ENCODE peak calls at places on chromosomes 5 and 9, in seven cellular contexts. M, S, D, Z, F, E and I are unnamed samples.

GRCh38 chr9:22382331-22382730 is 64.3 kb upstream of the DMRTA1 start:
- DNase-seq in M (no peak), S (no peak), D (no peak), Z (no peak), F (no peak), E (no peak), I (no peak)

GRCh38 chr5:151719228-151719861 is 32.6 kb upstream of the SPARC start:
- DNase-seq in M (no peak), S (no peak), D (peak), Z (no peak), F (no peak), E (peak), I (no peak)

GRCh38 chr5:158822099-158822498 is 277.6 kb downstream of the EBF1 start:
- DNase-seq in M (no peak), S (no peak), D (no peak), Z (no peak), F (no peak), E (no peak), I (no peak)

GRCh38 chr5:127887282-127887681 is 184.1 kb downstream of the CCDC192 start:
- DNase-seq in M (no peak), S (no peak), D (no peak), Z (no peak), F (no peak), E (no peak), I (no peak)

GRCh38 chr9:72599874-72600534 is 78.6 kb downstream of the TMC1 start:
- DNase-seq in M (no peak), S (no peak), D (no peak), Z (no peak), F (no peak), E (no peak), I (no peak)

GRCh38 chr9:114413909-114414308 is 26.1 kb upstream of the AKNA start:
- DNase-seq in M (no peak), S (no peak), D (no peak), Z (no peak), F (no peak), E (no peak), I (no peak)

GRCh38 chr5:439636-440035 is 3.3 kb upstream of the EXOC3 start:
- DNase-seq in M (no peak), S (no peak), D (no peak), Z (no peak), F (peak), E (no peak), I (peak)

GRCh38 chr9:15936316-15936869 is 383.6 kb downstream of the CCDC171 start:
- DNase-seq in M (no peak), S (no peak), D (peak), Z (no peak), F (no peak), E (no peak), I (no peak)

GRCh38 chr5:174843263-174844250 is 119.2 kb downstream of the MSX2 start:
- DNase-seq in M (no peak), S (no peak), D (peak), Z (no peak), F (no peak), E (no peak), I (no peak)

GRCh38 chr5:147921134-147921533 is 14.8 kb upstream of the C5orf46 start:
- DNase-seq in M (no peak), S (no peak), D (no peak), Z (no peak), F (no peak), E (no peak), I (no peak)

GRCh38 chr9:75108571-75108970 is 20.3 kb downstream of the OSTF1 start:
- DNase-seq in M (no peak), S (no peak), D (peak), Z (no peak), F (no peak), E (no peak), I (no peak)

GRCh38 chr9:109816490-109816889 is 36.5 kb downstream of the PALM2AKAP2 start:
- DNase-seq in M (peak), S (no peak), D (peak), Z (no peak), F (no peak), E (no peak), I (no peak)

GRCh38 chr9:90905079-90905478 is 103.5 kb downstream of the SYK start:
- DNase-seq in M (no peak), S (no peak), D (no peak), Z (no peak), F (no peak), E (no peak), I (no peak)

GRCh38 chr5:119398713-119399492 is 43.1 kb downstream of the TNFAIP8 start:
- DNase-seq in M (no peak), S (no peak), D (peak), Z (no peak), F (no peak), E (no peak), I (no peak)

GRCh38 chr5:68953151-68953884 is 140.5 kb upstream of the SLC30A5 start:
- DNase-seq in M (no peak), S (no peak), D (no peak), Z (no peak), F (no peak), E (no peak), I (no peak)

GRCh38 chr5:16849181-16849580 is 86.9 kb downstream of the MYO10 start:
- DNase-seq in M (no peak), S (no peak), D (no peak), Z (no peak), F (no peak), E (no peak), I (no peak)

GRCh38 chr5:106321242-106321641 is 1349.5 kb downstream of the EFNA5 start:
- DNase-seq in M (no peak), S (no peak), D (no peak), Z (no peak), F (no peak), E (no peak), I (no peak)

GRCh38 chr9:1878817-1879216 is 136.3 kb upstream of the SMARCA2 start:
- DNase-seq in M (no peak), S (no peak), D (no peak), Z (no peak), F (no peak), E (no peak), I (no peak)

GRCh38 chr5:98767563-98767962 is 5.9 kb upstream of the RGMB start:
- DNase-seq in M (no peak), S (no peak), D (no peak), Z (no peak), F (no peak), E (no peak), I (no peak)

GRCh38 chr5:38463634-38464521 is 92.6 kb downstream of the LIFR start:
- DNase-seq in M (peak), S (peak), D (no peak), Z (no peak), F (peak), E (no peak), I (no peak)

GRCh38 chr9:91187311-91187964 is 174.3 kb downstream of the AUH start:
- DNase-seq in M (no peak), S (no peak), D (no peak), Z (no peak), F (no peak), E (no peak), I (no peak)

GRCh38 chr9:105921057-105921721 is 226.8 kb downstream of the TMEM38B start:
- DNase-seq in M (no peak), S (no peak), D (no peak), Z (no peak), F (no peak), E (no peak), I (no peak)

GRCh38 chr9:123867034-123867433 is 62.9 kb downstream of the DENND1A start:
- DNase-seq in M (no peak), S (no peak), D (no peak), Z (peak), F (no peak), E (no peak), I (no peak)

GRCh38 chr9:105127863-105128220 is 116.6 kb upstream of the SLC44A1 start:
- DNase-seq in M (no peak), S (no peak), D (no peak), Z (no peak), F (no peak), E (peak), I (no peak)

GRCh38 chr5:172640822-172641358 is at the start of gene NEURL1B:
- DNase-seq in M (no peak), S (no peak), D (peak), Z (peak), F (peak), E (peak), I (peak)

GRCh38 chr5:10194083-10194482 is 55.6 kb downstream of the ATPSCKMT start:
- DNase-seq in M (no peak), S (no peak), D (no peak), Z (no peak), F (no peak), E (no peak), I (no peak)

GRCh38 chr5:37839441-37840035 is 303 bp downstream of the GDNF start:
- DNase-seq in M (no peak), S (no peak), D (peak), Z (no peak), F (no peak), E (peak), I (peak)

GRCh38 chr5:77955577-77955976 is 179.4 kb upstream of the TBCA start:
- DNase-seq in M (no peak), S (no peak), D (no peak), Z (no peak), F (no peak), E (no peak), I (no peak)

GRCh38 chr9:113995963-113996362 is 82.1 kb downstream of the AMBP start:
- DNase-seq in M (no peak), S (no peak), D (no peak), Z (no peak), F (no peak), E (no peak), I (no peak)

GRCh38 chr5:13356226-13356625 is 588.3 kb downstream of the DNAH5 start:
- DNase-seq in M (no peak), S (no peak), D (no peak), Z (no peak), F (no peak), E (no peak), I (no peak)

GRCh38 chr5:474826-475661 is 32.1 kb downstream of the EXOC3 start:
- DNase-seq in M (no peak), S (no peak), D (no peak), Z (no peak), F (no peak), E (no peak), I (peak)

GRCh38 chr9:18296702-18297531 is 177.0 kb upstream of the ADAMTSL1 start:
- DNase-seq in M (no peak), S (no peak), D (no peak), Z (no peak), F (no peak), E (no peak), I (no peak)

DNA sequence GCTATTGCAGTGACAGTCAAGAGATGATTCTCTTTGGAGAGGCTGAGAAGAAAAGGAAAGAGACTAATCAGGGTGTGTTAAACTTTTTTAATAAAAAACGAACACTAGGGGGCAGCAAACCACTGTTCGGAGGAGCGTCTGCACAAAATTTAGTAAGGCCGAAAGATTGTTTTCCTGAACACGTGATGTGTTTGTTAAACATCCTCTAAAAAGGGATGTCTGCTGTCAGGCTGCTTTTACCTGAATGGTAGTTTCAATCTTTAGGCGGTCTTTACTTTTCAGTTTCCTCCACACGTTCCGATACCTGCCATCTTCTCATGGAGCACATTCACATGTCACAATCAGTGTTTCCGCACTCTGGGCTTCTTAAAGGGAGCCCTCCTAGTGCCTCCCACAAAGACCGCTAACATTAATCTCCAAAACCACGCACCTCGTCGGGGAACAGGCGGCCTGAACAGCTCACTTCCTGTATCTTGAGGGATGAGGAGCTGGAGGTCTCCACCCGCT is 125.2 kb downstream of the GPBP1 start:
- DNase-seq in M (peak), S (peak), D (peak), Z (peak), F (no peak), E (peak), I (no peak)
- TF ChIP-seq CTCF in M (peak), S (no peak), D (peak), Z (peak), F (peak), E (peak), I (peak)

GRCh38 chr5:74026310-74026709 is 400.3 kb downstream of the ARHGEF28 start:
- DNase-seq in M (no peak), S (no peak), D (no peak), Z (no peak), F (no peak), E (no peak), I (no peak)
- TF ChIP-seq CTCF in M (peak), S (peak), D (no peak), Z (no peak), F (no peak), E (no peak), I (no peak)

GRCh38 chr5:55226934-55227737 is at the start of gene MCIDAS:
- DNase-seq in M (no peak), S (no peak), D (no peak), Z (peak), F (peak), E (peak), I (peak)

GRCh38 chr5:55227738-55228430 is 769 bp upstream of the MCIDAS start:
- DNase-seq in M (no peak), S (no peak), D (no peak), Z (no peak), F (no peak), E (no peak), I (no peak)

GRCh38 chr5:55223988-55224240 is 3.2 kb downstream of the MCIDAS start:
- DNase-seq in M (no peak), S (no peak), D (no peak), Z (peak), F (no peak), E (no peak), I (no peak)

GRCh38 chr5:55225346-55225745 is 1.8 kb downstream of the MCIDAS start:
- DNase-seq in M (no peak), S (no peak), D (no peak), Z (no peak), F (no peak), E (no peak), I (no peak)

GRCh38 chr5:55226027-55226933 is 835 bp downstream of the MCIDAS start:
- DNase-seq in M (no peak), S (no peak), D (no peak), Z (peak), F (peak), E (peak), I (peak)
- TF ChIP-seq CTCF in M (peak), S (peak), D (peak), Z (peak), F (peak), E (peak), I (peak)

DNA sequence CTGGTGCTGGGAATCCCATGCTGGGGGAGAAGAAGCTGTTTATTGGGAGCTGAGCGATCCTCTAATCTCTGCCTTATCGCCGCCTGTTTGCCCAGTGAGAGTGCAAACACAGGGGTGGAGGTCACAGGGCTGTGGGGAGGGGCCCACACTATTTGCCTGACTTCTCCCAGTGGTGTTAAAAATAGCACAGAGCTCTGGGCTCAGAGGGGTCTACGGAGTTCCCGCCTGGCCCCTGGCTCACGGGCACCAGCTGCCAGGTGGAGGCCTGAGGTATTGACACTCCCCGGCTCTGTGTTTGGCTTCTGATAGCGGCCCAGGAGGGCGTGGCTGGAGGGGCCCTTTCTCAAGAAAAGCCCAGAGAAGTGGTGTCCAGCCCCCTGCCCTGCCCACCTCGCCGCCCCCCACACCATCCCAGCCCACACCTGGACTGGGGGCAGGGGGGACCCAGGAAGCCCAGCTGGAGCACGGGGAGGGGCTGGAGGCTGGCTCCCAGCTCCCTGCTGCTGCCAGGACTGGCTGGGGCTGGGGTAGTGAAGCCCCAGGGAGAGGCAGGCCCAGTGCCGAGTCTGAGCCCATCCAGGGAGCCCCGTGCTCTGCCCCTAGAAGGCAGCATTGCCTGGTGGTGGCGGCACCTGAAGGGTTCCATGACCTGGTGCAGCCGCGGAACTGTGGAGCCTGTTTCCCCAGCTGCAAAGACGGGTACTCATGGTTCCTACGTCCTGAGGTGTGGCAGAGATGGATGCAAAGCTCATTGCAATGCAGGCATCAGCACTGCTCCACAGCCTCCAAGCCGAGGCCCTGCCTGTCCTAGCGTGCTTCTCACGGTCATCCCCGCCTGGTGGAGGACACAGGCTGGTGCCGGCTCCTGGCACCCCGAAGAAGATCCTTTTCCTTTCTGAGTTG is 35.7 kb upstream of the EGFL7 start:
- DNase-seq in M (no peak), S (no peak), D (peak), Z (no peak), F (peak), E (peak), I (no peak)
- TF ChIP-seq CTCF in M (peak), S (no peak), D (no peak), Z (no peak), F (peak), E (peak), I (peak)

DNA sequence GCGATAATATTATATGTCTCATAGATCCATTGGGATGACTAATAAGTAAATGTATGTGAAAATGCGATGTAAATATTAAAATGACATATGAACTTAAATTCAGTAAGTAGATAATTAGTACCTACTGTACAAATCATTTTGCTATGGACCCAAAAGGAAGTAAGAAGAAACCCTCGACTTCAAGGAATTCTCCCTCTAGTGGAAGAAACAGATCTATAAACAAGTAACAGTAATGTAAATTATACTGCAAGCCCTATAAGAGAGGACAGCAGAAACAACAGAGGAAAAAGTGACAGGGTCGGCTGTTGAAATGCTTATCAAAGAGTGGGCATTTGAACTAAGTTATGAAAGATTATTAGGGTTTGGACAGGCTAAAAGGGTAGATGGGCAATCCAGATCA is 320.3 kb downstream of the DMAC1 start:
- DNase-seq in M (no peak), S (no peak), D (no peak), Z (no peak), F (no peak), E (no peak), I (no peak)
- TF ChIP-seq CTCF in M (peak), S (no peak), D (no peak), Z (no peak), F (no peak), E (peak), I (peak)

DNA sequence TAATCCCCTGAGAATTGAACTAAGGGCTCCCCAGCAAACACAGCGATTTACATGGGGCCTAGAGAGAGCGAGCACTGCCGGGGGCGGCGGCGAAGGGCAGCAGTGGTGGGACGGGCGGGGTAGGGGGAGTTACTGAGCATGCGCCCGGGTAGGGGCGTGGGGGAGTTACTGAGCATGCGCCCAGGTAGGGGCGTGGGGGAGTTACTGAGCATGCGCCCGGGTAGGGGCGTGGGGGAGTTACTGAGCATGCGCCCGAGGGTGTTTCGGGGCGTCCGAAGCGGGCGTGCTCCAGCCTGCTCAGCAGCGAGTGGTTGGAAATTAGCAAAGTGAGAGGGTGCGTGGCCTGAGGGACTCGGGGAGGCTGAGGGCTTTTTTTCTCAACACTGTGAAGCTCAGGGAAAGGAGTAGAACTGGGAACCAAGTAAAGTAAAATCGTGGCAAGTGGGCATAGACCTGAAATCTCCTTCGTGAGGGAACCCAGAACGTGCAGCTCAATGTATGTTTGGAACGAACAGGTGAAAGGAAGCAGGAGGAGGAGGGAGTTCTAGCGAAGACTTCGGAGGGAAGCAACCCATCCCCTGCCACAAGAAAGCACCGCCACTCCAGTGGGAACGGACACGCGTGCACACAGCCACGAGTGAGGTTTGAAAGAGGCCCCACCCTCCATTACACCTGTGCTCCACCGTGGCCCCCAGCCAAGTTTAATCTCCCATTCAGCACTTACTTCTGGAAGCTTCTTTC is 255.5 kb downstream of the DOCK8 start:
- DNase-seq in M (peak), S (no peak), D (peak), Z (peak), F (peak), E (peak), I (peak)
- TF ChIP-seq CTCF in M (no peak), S (no peak), D (no peak), Z (no peak), F (no peak), E (no peak), I (no peak)

GRCh38 chr9:136264803-136265405 is 19.3 kb upstream of the QSOX2 start:
- DNase-seq in M (no peak), S (no peak), D (no peak), Z (no peak), F (no peak), E (no peak), I (no peak)

GRCh38 chr9:136265561-136266355 is 20.1 kb upstream of the QSOX2 start:
- DNase-seq in M (no peak), S (no peak), D (no peak), Z (no peak), F (no peak), E (no peak), I (no peak)

GRCh38 chr9:136268776-136269175 is 23.2 kb upstream of the QSOX2 start:
- DNase-seq in M (no peak), S (no peak), D (no peak), Z (no peak), F (no peak), E (no peak), I (no peak)

GRCh38 chr9:136268318-136268717 is 22.7 kb upstream of the QSOX2 start:
- DNase-seq in M (no peak), S (no peak), D (no peak), Z (no peak), F (no peak), E (no peak), I (peak)

GRCh38 chr9:136267261-136268111 is 21.9 kb upstream of the QSOX2 start:
- DNase-seq in M (peak), S (no peak), D (peak), Z (peak), F (peak), E (peak), I (peak)
- TF ChIP-seq CTCF in M (peak), S (no peak), D (peak), Z (peak), F (peak), E (no peak), I (no peak)

GRCh38 chr5:1479581-1480188 is 34.4 kb upstream of the SLC6A3 start:
- DNase-seq in M (no peak), S (no peak), D (no peak), Z (peak), F (no peak), E (peak), I (peak)
- TF ChIP-seq CTCF in M (peak), S (peak), D (peak), Z (peak), F (peak), E (peak), I (peak)